ENCODE peak calls at places on chromosomes 3 and 15, in five cellular contexts. One of them, this sample, is unnamed.
A peak's percentile ranks its signal among the peaks of the same experiment; 100 is the strongest.

GRCh38 chr3:51539291-51539891 is 872 bp downstream of the RAD54L2 start:
- DNase-seq in AG10803: peak; percentile 46
- DNase-seq in effector memory CD4-positive, alpha-beta T cell: peak; percentile 21
- DNase-seq in RWPE1: peak; percentile 41
- DNase-seq in lower lobe of right lung: no peak
- DNase-seq in this sample: peak; percentile 49

GRCh38 chr15:84669726-84670125 is 11.7 kb upstream of the NMB start:
- DNase-seq in AG10803: peak; percentile 98
- DNase-seq in effector memory CD4-positive, alpha-beta T cell: no peak
- DNase-seq in RWPE1: no peak
- DNase-seq in lower lobe of right lung: no peak
- DNase-seq in this sample: peak; percentile 88

GRCh38 chr3:179148446-179149238 is 485 bp downstream of the PIK3CA start:
- DNase-seq in AG10803: peak; percentile 44
- DNase-seq in effector memory CD4-positive, alpha-beta T cell: peak; percentile 47
- DNase-seq in RWPE1: peak; percentile 33
- DNase-seq in lower lobe of right lung: peak; percentile 67
- DNase-seq in this sample: peak; percentile 13

GRCh38 chr3:119664370-119664769 is 4.0 kb upstream of the POPDC2 start:
- DNase-seq in AG10803: no peak
- DNase-seq in effector memory CD4-positive, alpha-beta T cell: no peak
- DNase-seq in RWPE1: no peak
- DNase-seq in lower lobe of right lung: no peak
- DNase-seq in this sample: no peak

GRCh38 chr3:138051946-138052802 is 42.2 kb downstream of the CLDN18 start:
- DNase-seq in AG10803: peak; percentile 50
- DNase-seq in effector memory CD4-positive, alpha-beta T cell: no peak
- DNase-seq in RWPE1: peak; percentile 44
- DNase-seq in lower lobe of right lung: peak; percentile 69
- DNase-seq in this sample: peak; percentile 33

GRCh38 chr3:140753865-140754754 is 76.2 kb downstream of the TRIM42 start:
- DNase-seq in AG10803: no peak
- DNase-seq in effector memory CD4-positive, alpha-beta T cell: no peak
- DNase-seq in RWPE1: no peak
- DNase-seq in lower lobe of right lung: no peak
- DNase-seq in this sample: no peak

GRCh38 chr3:30952786-30953185 is 58.3 kb upstream of the GADL1 start:
- DNase-seq in AG10803: peak; percentile 77
- DNase-seq in effector memory CD4-positive, alpha-beta T cell: no peak
- DNase-seq in RWPE1: no peak
- DNase-seq in lower lobe of right lung: no peak
- DNase-seq in this sample: peak; percentile 37

GRCh38 chr15:53256457-53256856 is 466.3 kb upstream of the ONECUT1 start:
- DNase-seq in AG10803: no peak
- DNase-seq in effector memory CD4-positive, alpha-beta T cell: no peak
- DNase-seq in RWPE1: no peak
- DNase-seq in lower lobe of right lung: no peak
- DNase-seq in this sample: no peak

GRCh38 chr15:31590609-31591008 is 264.0 kb downstream of the KLF13 start:
- DNase-seq in AG10803: no peak
- DNase-seq in effector memory CD4-positive, alpha-beta T cell: no peak
- DNase-seq in RWPE1: no peak
- DNase-seq in lower lobe of right lung: no peak
- DNase-seq in this sample: no peak

GRCh38 chr15:67611803-67612369 is 69.4 kb downstream of the MAP2K5 start:
- DNase-seq in AG10803: no peak
- DNase-seq in effector memory CD4-positive, alpha-beta T cell: no peak
- DNase-seq in RWPE1: no peak
- DNase-seq in lower lobe of right lung: no peak
- DNase-seq in this sample: no peak

GRCh38 chr3:35549690-35550089 is 89.6 kb upstream of the ARPP21 start:
- DNase-seq in AG10803: no peak
- DNase-seq in effector memory CD4-positive, alpha-beta T cell: no peak
- DNase-seq in RWPE1: no peak
- DNase-seq in lower lobe of right lung: no peak
- DNase-seq in this sample: no peak

GRCh38 chr15:22262613-22263020 is 182.3 kb downstream of the OR4M2 start:
- DNase-seq in AG10803: no peak
- DNase-seq in effector memory CD4-positive, alpha-beta T cell: peak; percentile 33
- DNase-seq in RWPE1: no peak
- DNase-seq in lower lobe of right lung: peak; percentile 80
- DNase-seq in this sample: no peak

GRCh38 chr3:43426388-43426787 is 140.0 kb downstream of the SNRK start:
- DNase-seq in AG10803: no peak
- DNase-seq in effector memory CD4-positive, alpha-beta T cell: no peak
- DNase-seq in RWPE1: no peak
- DNase-seq in lower lobe of right lung: no peak
- DNase-seq in this sample: no peak

GRCh38 chr3:14913926-14914776 is 33.2 kb upstream of the NR2C2 start:
- DNase-seq in AG10803: no peak
- DNase-seq in effector memory CD4-positive, alpha-beta T cell: no peak
- DNase-seq in RWPE1: no peak
- DNase-seq in lower lobe of right lung: no peak
- DNase-seq in this sample: no peak

GRCh38 chr3:107621465-107621864 is 98.7 kb downstream of the BBX start:
- DNase-seq in AG10803: no peak
- DNase-seq in effector memory CD4-positive, alpha-beta T cell: no peak
- DNase-seq in RWPE1: no peak
- DNase-seq in lower lobe of right lung: no peak
- DNase-seq in this sample: no peak

GRCh38 chr3:171871392-171872274 is 28.5 kb downstream of the TMEM212 start:
- DNase-seq in AG10803: no peak
- DNase-seq in effector memory CD4-positive, alpha-beta T cell: no peak
- DNase-seq in RWPE1: no peak
- DNase-seq in lower lobe of right lung: no peak
- DNase-seq in this sample: no peak

GRCh38 chr3:100297784-100298183 is 36.8 kb upstream of the NIT2 start:
- DNase-seq in AG10803: no peak
- DNase-seq in effector memory CD4-positive, alpha-beta T cell: no peak
- DNase-seq in RWPE1: peak; percentile 14
- DNase-seq in lower lobe of right lung: no peak
- DNase-seq in this sample: peak; percentile 13

GRCh38 chr3:100893590-100893989 is 99.6 kb downstream of the ABI3BP start:
- DNase-seq in AG10803: peak; percentile 34
- DNase-seq in effector memory CD4-positive, alpha-beta T cell: no peak
- DNase-seq in RWPE1: no peak
- DNase-seq in lower lobe of right lung: peak; percentile 46
- DNase-seq in this sample: no peak

GRCh38 chr15:66707310-66708160 is 5.5 kb downstream of the SMAD6 start:
- DNase-seq in AG10803: peak; percentile 59
- DNase-seq in effector memory CD4-positive, alpha-beta T cell: no peak
- DNase-seq in RWPE1: no peak
- DNase-seq in lower lobe of right lung: no peak
- DNase-seq in this sample: no peak

GRCh38 chr3:159941043-159941994 is 47.3 kb upstream of the IL12A start:
- DNase-seq in AG10803: no peak
- DNase-seq in effector memory CD4-positive, alpha-beta T cell: no peak
- DNase-seq in RWPE1: peak; percentile 38
- DNase-seq in lower lobe of right lung: no peak
- DNase-seq in this sample: no peak

GRCh38 chr3:142910280-142910679 is 21.4 kb upstream of the PCOLCE2 start:
- DNase-seq in AG10803: no peak
- DNase-seq in effector memory CD4-positive, alpha-beta T cell: no peak
- DNase-seq in RWPE1: no peak
- DNase-seq in lower lobe of right lung: no peak
- DNase-seq in this sample: peak; percentile 44

This sample was measured in stromal cell of bone marrow.